ENCODE peak calls at places on chromosome 4, in seven cellular contexts. A, P, U, L, V, J and Q are unnamed samples.

GRCh38 chr4:112279025-112279881 is 6.5 kb downstream of the TIFA start:
- DNase-seq in A (no peak), P (no peak), U (no peak), L (no peak), V (no peak), J (no peak), Q (no peak)

GRCh38 chr4:16530688-16531635 is 304.7 kb upstream of the TAPT1 start:
- DNase-seq in A (no peak), P (no peak), U (no peak), L (no peak), V (no peak), J (no peak), Q (no peak)

GRCh38 chr4:98482503-98482846 is 175.9 kb downstream of the TSPAN5 start:
- DNase-seq in A (no peak), P (no peak), U (no peak), L (no peak), V (no peak), J (no peak), Q (no peak)

GRCh38 chr4:57020467-57021101 is 41.9 kb downstream of the POLR2B start:
- DNase-seq in A (no peak), P (no peak), U (peak), L (no peak), V (no peak), J (no peak), Q (no peak)

GRCh38 chr4:627347-627746 is 2.0 kb downstream of the PDE6B start:
- DNase-seq in A (no peak), P (peak), U (no peak), L (no peak), V (no peak), J (no peak), Q (no peak)

GRCh38 chr4:159070742-159071141 is 32.1 kb upstream of the RAPGEF2 start:
- DNase-seq in A (no peak), P (no peak), U (peak), L (no peak), V (no peak), J (peak), Q (no peak)

GRCh38 chr4:56668267-56668666 is 12.8 kb downstream of the HOPX start:
- DNase-seq in A (no peak), P (peak), U (no peak), L (peak), V (no peak), J (no peak), Q (no peak)

GRCh38 chr4:42855779-42856178 is 36.7 kb upstream of the GRXCR1 start:
- DNase-seq in A (no peak), P (no peak), U (no peak), L (no peak), V (no peak), J (no peak), Q (no peak)

GRCh38 chr4:65656008-65656407 is 14.3 kb downstream of the EPHA5 start:
- DNase-seq in A (no peak), P (no peak), U (no peak), L (no peak), V (no peak), J (no peak), Q (no peak)

GRCh38 chr4:150491132-150492049 is 90.6 kb upstream of the MAB21L2 start:
- DNase-seq in A (no peak), P (no peak), U (no peak), L (no peak), V (no peak), J (no peak), Q (no peak)

GRCh38 chr4:173509031-173510001 is 20.7 kb downstream of the HAND2 start:
- DNase-seq in A (no peak), P (no peak), U (no peak), L (peak), V (peak), J (no peak), Q (no peak)

GRCh38 chr4:15238720-15239119 is 189.1 kb upstream of the C1QTNF7 start:
- DNase-seq in A (no peak), P (peak), U (peak), L (peak), V (no peak), J (no peak), Q (peak)

GRCh38 chr4:28831867-28832266 is 1888.3 kb upstream of the PCDH7 start:
- DNase-seq in A (no peak), P (no peak), U (no peak), L (no peak), V (no peak), J (no peak), Q (no peak)

GRCh38 chr4:103400405-103400804 is 202.3 kb upstream of the CENPE start:
- DNase-seq in A (no peak), P (no peak), U (peak), L (no peak), V (no peak), J (no peak), Q (no peak)

GRCh38 chr4:105976913-105977312 is 81.6 kb downstream of the NPNT start:
- DNase-seq in A (no peak), P (no peak), U (no peak), L (no peak), V (no peak), J (no peak), Q (no peak)

GRCh38 chr4:3039706-3040366 is 34.5 kb downstream of the HTT-AS start:
- DNase-seq in A (no peak), P (no peak), U (no peak), L (no peak), V (no peak), J (no peak), Q (no peak)

GRCh38 chr4:18014269-18014668 is 7.3 kb downstream of the LCORL start:
- DNase-seq in A (no peak), P (no peak), U (no peak), L (no peak), V (no peak), J (no peak), Q (no peak)

GRCh38 chr4:110005461-110006056 is 92.9 kb downstream of the EGF start:
- DNase-seq in A (no peak), P (no peak), U (peak), L (peak), V (no peak), J (no peak), Q (peak)

GRCh38 chr4:39636786-39637185 is 1.9 kb downstream of the SMIM14 start:
- DNase-seq in A (peak), P (no peak), U (no peak), L (no peak), V (no peak), J (no peak), Q (peak)

GRCh38 chr4:1360423-1361283 is 13.6 kb downstream of the UVSSA start:
- DNase-seq in A (no peak), P (no peak), U (peak), L (no peak), V (no peak), J (no peak), Q (no peak)

GRCh38 chr4:156766846-156767245 is 204.8 kb downstream of the PDGFC start:
- DNase-seq in A (no peak), P (no peak), U (no peak), L (no peak), V (no peak), J (no peak), Q (no peak)

GRCh38 chr4:187504974-187505797 is 490.4 kb upstream of the ZFP42 start:
- DNase-seq in A (no peak), P (no peak), U (no peak), L (peak), V (no peak), J (no peak), Q (no peak)

GRCh38 chr4:94339779-94340178 is 2.9 kb downstream of the HPGDS start:
- DNase-seq in A (no peak), P (no peak), U (no peak), L (no peak), V (no peak), J (no peak), Q (peak)

GRCh38 chr4:14115106-14115505 is 487.6 kb upstream of the BOD1L1 start:
- DNase-seq in A (no peak), P (peak), U (no peak), L (peak), V (no peak), J (no peak), Q (no peak)

GRCh38 chr4:158858410-158859189 is 89.8 kb downstream of the FNIP2 start:
- DNase-seq in A (no peak), P (no peak), U (peak), L (no peak), V (no peak), J (no peak), Q (no peak)

GRCh38 chr4:94208268-94208667 is 603 bp downstream of the SMARCAD1 start:
- DNase-seq in A (no peak), P (no peak), U (no peak), L (no peak), V (no peak), J (no peak), Q (no peak)

DNA sequence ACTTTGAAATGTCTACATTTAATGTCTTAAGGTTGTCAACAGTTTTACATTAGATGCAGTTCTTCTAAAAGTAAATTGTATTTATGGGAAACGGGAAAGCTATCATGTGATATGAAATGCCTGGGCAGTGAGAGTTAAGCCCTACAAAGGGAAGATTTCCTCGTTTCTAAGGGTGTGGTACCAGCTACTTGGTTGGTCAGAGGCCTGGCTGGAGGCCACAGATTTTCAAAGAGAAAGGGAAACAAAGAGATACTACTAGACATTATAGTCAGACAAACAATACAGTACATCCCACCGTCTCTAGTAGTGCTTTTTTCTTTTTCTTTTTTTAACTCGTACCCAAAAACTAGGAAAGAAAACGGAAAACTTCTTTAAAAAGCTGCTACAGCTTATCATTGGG is 467.8 kb downstream of the PCDH7 start:
- DNase-seq in A (no peak), P (no peak), U (no peak), L (no peak), V (no peak), J (no peak), Q (no peak)
- H3K4me3 ChIP-seq in A (no peak), P (no peak), U (no peak), L (no peak), V (no peak), J (no peak), Q (no peak)

DNA sequence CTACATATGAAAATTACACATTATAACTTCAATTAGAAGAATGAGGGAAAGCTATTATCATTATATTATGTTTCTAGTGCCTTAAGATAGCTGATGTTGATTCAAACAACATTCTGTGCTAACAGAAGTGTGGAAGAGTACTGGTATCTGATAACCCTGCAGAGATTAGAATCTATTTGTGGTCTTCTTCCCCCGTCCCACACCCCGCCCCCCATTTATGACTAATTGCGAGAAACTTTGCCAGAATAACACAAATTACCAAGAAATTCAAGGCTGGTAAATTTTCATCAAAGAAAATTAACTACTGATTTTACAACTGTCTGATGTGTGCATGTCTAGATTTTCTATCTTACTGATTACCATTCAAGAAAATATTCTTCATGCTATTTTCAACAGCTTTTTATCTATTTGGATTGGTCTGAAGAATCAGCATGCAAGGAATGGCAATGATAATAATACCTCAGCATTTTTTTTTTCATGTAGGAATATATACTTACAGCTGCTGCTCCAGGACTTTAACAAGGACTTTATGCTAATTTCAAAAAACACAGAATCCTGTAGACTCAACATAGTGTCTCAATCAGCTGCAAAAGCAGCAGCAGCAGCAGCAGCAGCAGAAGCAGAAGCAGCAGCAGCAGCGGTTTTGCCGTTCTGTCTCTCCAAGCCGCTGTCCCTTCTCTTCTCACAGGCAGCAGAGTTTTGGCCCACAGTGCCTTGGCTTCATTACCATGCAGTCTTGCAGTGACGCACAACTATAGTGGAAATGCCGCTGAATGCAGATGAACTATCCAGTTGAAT is 126.7 kb downstream of the FRYL start:
- DNase-seq in A (no peak), P (no peak), U (peak), L (peak), V (peak), J (no peak), Q (peak)
- H3K4me3 ChIP-seq in A (no peak), P (no peak), U (no peak), L (no peak), V (no peak), J (no peak), Q (no peak)

GRCh38 chr4:152103181-152103901 is 342.5 kb upstream of the GATB start:
- DNase-seq in A (no peak), P (no peak), U (no peak), L (no peak), V (no peak), J (no peak), Q (no peak)
- H3K4me3 ChIP-seq in A (no peak), P (no peak), U (no peak), L (no peak), V (no peak), J (no peak), Q (no peak)

GRCh38 chr4:41539711-41540110 is 1.8 kb downstream of the LIMCH1 start:
- DNase-seq in A (no peak), P (no peak), U (no peak), L (no peak), V (no peak), J (no peak), Q (no peak)
- H3K4me3 ChIP-seq in A (no peak), P (no peak), U (no peak), L (no peak), V (peak), J (no peak), Q (no peak)

GRCh38 chr4:88012652-88013051 is 5.2 kb downstream of the PKD2 start:
- DNase-seq in A (no peak), P (no peak), U (no peak), L (no peak), V (no peak), J (no peak), Q (no peak)
- H3K4me3 ChIP-seq in A (no peak), P (no peak), U (no peak), L (no peak), V (no peak), J (no peak), Q (no peak)

GRCh38 chr4:44446801-44447562 is 1.6 kb downstream of the KCTD8 start:
- DNase-seq in A (no peak), P (peak), U (no peak), L (peak), V (no peak), J (peak), Q (no peak)
- H3K4me3 ChIP-seq in A (no peak), P (peak), U (peak), L (peak), V (peak), J (no peak), Q (no peak)